ENCODE peak calls at places on chromosome X, in eight cellular contexts. N is hepatocyte, A is kidney epithelial cell, Y is fibroblast of lung, V is AG04450, C is IMR-90, H is GM13976, K is astrocyte of the spinal cord. R is an unnamed sample.

GRCh38 chrX:129701624-129702069 is 37.1 kb upstream of the XPNPEP2 start:
- DNase-seq in H (no peak), A (no peak), C (peak; percentile 31), V (no peak), Y (peak; percentile 60), K (peak; percentile 66), N (no peak), R (no peak)

GRCh38 chrX:31099536-31100090 is 27.8 kb upstream of the FTHL17 start:
- DNase-seq in Y (no peak), N (no peak), V (no peak), C (no peak), H (peak; percentile 36), A (no peak), K (no peak), R (peak; percentile 63)

GRCh38 chrX:19513383-19513782 is 1.9 kb downstream of the MAP3K15 start:
- DNase-seq in A (no peak), K (no peak), V (peak; percentile 7), N (no peak), H (no peak), C (peak; percentile 4), Y (no peak), R (no peak)

GRCh38 chrX:10325606-10326005 is 168.8 kb downstream of the CLCN4 start:
- DNase-seq in A (no peak), H (no peak), Y (peak; percentile 43), C (peak; percentile 62), V (no peak), N (no peak), K (peak; percentile 31), R (no peak)

GRCh38 chrX:3177851-3178250 is 136.6 kb downstream of the ARSF start:
- DNase-seq in N (peak; percentile 16), V (no peak), A (no peak), Y (peak; percentile 54), C (peak; percentile 40), K (no peak), H (no peak), R (no peak)

GRCh38 chrX:53280703-53281320 is 572 bp downstream of the IQSEC2 start:
- DNase-seq in V (no peak), N (no peak), K (peak; percentile 36), Y (peak; percentile 63), C (peak; percentile 35), H (no peak), A (no peak), R (no peak)

GRCh38 chrX:12319012-12319519 is 180.8 kb downstream of the FRMPD4 start:
- DNase-seq in Y (no peak), V (no peak), A (no peak), H (no peak), N (no peak), C (no peak), K (no peak), R (no peak)

GRCh38 chrX:151724563-151725337 is 8.9 kb downstream of the FATE1 start:
- DNase-seq in N (no peak), V (no peak), Y (no peak), H (no peak), C (no peak), K (no peak), A (no peak), R (no peak)

GRCh38 chrX:112819013-112819635 is 21.5 kb downstream of the AMOT start:
- DNase-seq in V (peak; percentile 64), K (peak; percentile 77), C (peak; percentile 89), Y (peak; percentile 90), A (peak; percentile 44), N (peak; percentile 30), H (no peak), R (no peak)

GRCh38 chrX:48606091-48606490 is 8.8 kb downstream of the WDR13 start:
- DNase-seq in N (no peak), C (no peak), K (no peak), Y (no peak), H (no peak), V (no peak), A (no peak), R (no peak)

GRCh38 chrX:135484636-135485289 is 35.7 kb upstream of the INTS6L start:
- DNase-seq in C (peak; percentile 57), Y (peak; percentile 55), V (no peak), A (no peak), N (peak; percentile 45), H (peak; percentile 23), K (peak; percentile 42), R (no peak)

GRCh38 chrX:55640854-55641253 is 17.7 kb downstream of the FOXR2 start:
- DNase-seq in V (no peak), C (no peak), H (no peak), A (no peak), N (no peak), K (no peak), Y (no peak), R (no peak)

GRCh38 chrX:123603516-123603915 is 129.3 kb downstream of the THOC2 start:
- DNase-seq in N (no peak), K (no peak), V (no peak), A (no peak), C (no peak), Y (no peak), H (no peak), R (no peak)

GRCh38 chrX:327660-328126 is 9.1 kb upstream of the GTPBP6 start:
- DNase-seq in N (no peak), Y (no peak), A (no peak), H (no peak), C (no peak), V (no peak), K (no peak), R (no peak)

GRCh38 chrX:8272846-8273245 is 101.8 kb upstream of the VCX2 start:
- DNase-seq in C (no peak), A (no peak), V (no peak), K (no peak), Y (no peak), H (no peak), N (no peak), R (no peak)

GRCh38 chrX:143661286-143661685 is 25.4 kb upstream of the SLITRK4 start:
- DNase-seq in A (no peak), N (peak; percentile 7), V (no peak), H (no peak), K (no peak), C (no peak), Y (no peak), R (no peak)

GRCh38 chrX:46117234-46117633 is 428.0 kb downstream of the ZNF674 start:
- DNase-seq in H (no peak), Y (no peak), V (no peak), N (no peak), C (no peak), A (no peak), K (no peak), R (no peak)

GRCh38 chrX:109553862-109554261 is 17.2 kb downstream of the NXT2 start:
- DNase-seq in N (no peak), Y (no peak), K (no peak), A (no peak), C (no peak), H (no peak), V (no peak), R (no peak)

GRCh38 chrX:25599061-25599460 is 539.1 kb upstream of the MAGEB18 start:
- DNase-seq in Y (peak; percentile 3), V (no peak), C (no peak), A (no peak), H (no peak), K (peak; percentile 65), N (no peak), R (no peak)

GRCh38 chrX:51395807-51396728 is 63.4 kb downstream of the NUDT10 start:
- DNase-seq in C (no peak), Y (peak; percentile 6), N (no peak), H (no peak), K (no peak), A (no peak), V (no peak), R (peak; percentile 25)

GRCh38 chrX:17187301-17187836 is 187.6 kb upstream of the NHS start:
- DNase-seq in A (no peak), Y (peak; percentile 6), N (no peak), V (no peak), K (no peak), C (no peak), H (no peak), R (no peak)

GRCh38 chrX:17182317-17182716 is 192.7 kb upstream of the NHS start:
- DNase-seq in N (no peak), Y (no peak), V (no peak), H (no peak), K (no peak), A (no peak), C (no peak), R (no peak)

DNA sequence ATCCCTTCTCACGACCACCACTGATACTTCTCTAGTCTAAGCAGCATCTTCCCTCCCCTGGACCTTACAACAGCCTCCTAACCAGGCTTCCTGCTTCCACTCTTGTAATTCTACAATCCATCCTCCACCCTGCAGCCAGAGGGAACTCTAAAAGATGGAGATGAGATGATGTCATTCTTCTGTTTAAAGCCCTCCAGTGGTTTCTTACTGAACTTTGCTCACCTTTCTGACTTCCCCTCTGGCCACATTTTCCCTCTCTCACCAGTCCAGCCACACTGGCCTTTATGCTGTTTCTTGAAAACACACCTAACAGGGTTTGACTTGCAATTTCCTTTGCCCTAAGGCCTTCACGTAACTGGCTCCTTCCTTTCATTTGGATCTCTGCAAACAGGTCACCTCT is 191.4 kb upstream of the NHS start:
- DNase-seq in Y (no peak), V (no peak), N (no peak), A (no peak), H (no peak), C (no peak), K (no peak), R (no peak)
- TF ChIP-seq CTCF in Y (no peak), V (no peak), N (no peak), A (no peak), H (no peak), C (no peak), K (no peak), R (no peak)

GRCh38 chrX:119574394-119575266 is at the start of gene UBE2A:
- DNase-seq in V (peak; percentile 81), A (no peak), Y (peak; percentile 92), H (peak; percentile 92), K (peak; percentile 92), C (peak; percentile 87), N (peak; percentile 93), R (peak; percentile 93)
- TF ChIP-seq CTCF in V (peak; percentile 41), A (no peak), Y (peak; percentile 26), H (peak; percentile 44), K (peak; percentile 38), C (peak; percentile 38), N (peak; percentile 40), R (no peak)

GRCh38 chrX:115957862-115958490 is 212.6 kb upstream of the AGTR2 start:
- DNase-seq in H (peak; percentile 8), V (no peak), C (no peak), A (no peak), Y (no peak), N (no peak), K (no peak), R (no peak)
- TF ChIP-seq CTCF in H (no peak), V (no peak), C (no peak), A (no peak), Y (no peak), N (no peak), K (no peak), R (peak; percentile 26)

GRCh38 chrX:74461384-74461783 is 40.1 kb downstream of the SLC16A2 start:
- DNase-seq in A (no peak), V (no peak), K (no peak), H (no peak), C (no peak), N (no peak), Y (no peak), R (no peak)

GRCh38 chrX:74464722-74465121 is 43.4 kb downstream of the SLC16A2 start:
- DNase-seq in A (no peak), K (no peak), H (no peak), N (no peak), Y (no peak), V (no peak), C (no peak), R (no peak)

GRCh38 chrX:74453178-74453577 is 31.9 kb downstream of the SLC16A2 start:
- DNase-seq in V (no peak), H (no peak), N (no peak), A (no peak), C (no peak), K (no peak), Y (no peak), R (no peak)

GRCh38 chrX:74458738-74459137 is 37.4 kb downstream of the SLC16A2 start:
- DNase-seq in C (peak; percentile 77), V (no peak), Y (peak; percentile 75), K (peak; percentile 69), A (peak; percentile 18), N (peak; percentile 18), H (no peak), R (no peak)
- TF ChIP-seq CTCF in C (peak; percentile 47), V (no peak), Y (no peak), K (no peak), A (no peak), N (peak; percentile 8), H (no peak), R (no peak)

R was measured in GM06990.